ENCODE peak calls at places on chromosome 3, in five cellular contexts. I is HEK293T, Y is AG09319, R is ACHN, D is ELR. T is an unnamed sample.
A peak's percentile ranks its signal among the peaks of the same experiment; 100 is the strongest.

GRCh38 chr3:23676093-23676492 is 129.7 kb upstream of the UBE2E1 start:
- DNase-seq in I (no peak), Y (no peak), R (no peak), D (peak; percentile 77), T (no peak)

GRCh38 chr3:12990781-12991480 is 82.3 kb downstream of the IQSEC1 start:
- DNase-seq in I (no peak), Y (peak; percentile 15), R (peak; percentile 52), D (peak; percentile 89), T (no peak)

GRCh38 chr3:144121661-144122060 is 150.0 kb downstream of the DIPK2A start:
- DNase-seq in I (no peak), Y (no peak), R (no peak), D (no peak), T (no peak)

GRCh38 chr3:125203731-125204130 is 8.8 kb downstream of the SLC12A8 start:
- DNase-seq in I (no peak), Y (no peak), R (no peak), D (no peak), T (no peak)

GRCh38 chr3:161969867-161970266 is 473.3 kb downstream of the OTOL1 start:
- DNase-seq in I (no peak), Y (peak; percentile 5), R (no peak), D (no peak), T (no peak)

GRCh38 chr3:115330406-115330805 is 183.3 kb upstream of the ZBTB20 start:
- DNase-seq in I (no peak), Y (no peak), R (no peak), D (peak; percentile 66), T (no peak)

GRCh38 chr3:148090156-148090555 is 607.5 kb upstream of the AGTR1 start:
- DNase-seq in I (no peak), Y (no peak), R (no peak), D (no peak), T (no peak)

GRCh38 chr3:71453822-71454512 is 129.6 kb downstream of the FOXP1 start:
- DNase-seq in I (no peak), Y (no peak), R (no peak), D (no peak), T (no peak)

GRCh38 chr3:153357436-153357835 is 195.4 kb downstream of the RAP2B start:
- DNase-seq in I (no peak), Y (no peak), R (no peak), D (no peak), T (no peak)

GRCh38 chr3:70712449-70713082 is 400.1 kb upstream of the MDFIC2 start:
- DNase-seq in I (no peak), Y (no peak), R (no peak), D (no peak), T (no peak)

GRCh38 chr3:55720614-55721013 is 233.5 kb upstream of the WNT5A start:
- DNase-seq in I (no peak), Y (peak; percentile 34), R (no peak), D (peak; percentile 64), T (no peak)

GRCh38 chr3:124174463-124174862 is 182.5 kb upstream of the ROPN1 start:
- DNase-seq in I (peak; percentile 24), Y (no peak), R (no peak), D (no peak), T (no peak)

GRCh38 chr3:108554233-108554632 is 35.0 kb downstream of the CIP2A start:
- DNase-seq in I (no peak), Y (no peak), R (peak; percentile 25), D (no peak), T (no peak)

GRCh38 chr3:23508464-23508863 is 297.3 kb upstream of the UBE2E1 start:
- DNase-seq in I (no peak), Y (no peak), R (no peak), D (no peak), T (no peak)

GRCh38 chr3:10319804-10320203 is 1.1 kb downstream of the SEC13 start:
- DNase-seq in I (no peak), Y (no peak), R (no peak), D (no peak), T (no peak)

GRCh38 chr3:86958534-86958933 is 32.4 kb downstream of the VGLL3 start:
- DNase-seq in I (no peak), Y (peak; percentile 87), R (peak; percentile 5), D (peak; percentile 91), T (no peak)

GRCh38 chr3:73718326-73719110 is 93.8 kb upstream of the PDZRN3 start:
- DNase-seq in I (no peak), Y (no peak), R (no peak), D (no peak), T (no peak)

GRCh38 chr3:10950476-10951294 is 41.9 kb upstream of the SLC6A1 start:
- DNase-seq in I (peak; percentile 57), Y (peak; percentile 7), R (peak; percentile 33), D (peak; percentile 56), T (peak; percentile 62)

GRCh38 chr3:42292009-42292408 is 26.0 kb upstream of the CCK start:
- DNase-seq in I (no peak), Y (no peak), R (no peak), D (no peak), T (no peak)

GRCh38 chr3:42762046-42762724 is 10.9 kb downstream of the CCDC13 start:
- DNase-seq in I (no peak), Y (no peak), R (no peak), D (no peak), T (no peak)

GRCh38 chr3:128853826-128854225 is 25.6 kb upstream of the ACAD9 start:
- DNase-seq in I (no peak), Y (no peak), R (no peak), D (no peak), T (no peak)

GRCh38 chr3:112682361-112682760 is 41.4 kb upstream of the CCDC80 start:
- DNase-seq in I (no peak), Y (no peak), R (no peak), D (peak; percentile 57), T (no peak)

GRCh38 chr3:21892104-21892503 is 141.1 kb upstream of the ZNF385D start:
- DNase-seq in I (no peak), Y (no peak), R (no peak), D (no peak), T (no peak)

GRCh38 chr3:64561503-64561810 is 126.3 kb downstream of the ADAMTS9 start:
- DNase-seq in I (no peak), Y (no peak), R (no peak), D (no peak), T (no peak)

GRCh38 chr3:12658593-12659058 is 5.3 kb downstream of the RAF1 start:
- DNase-seq in I (no peak), Y (peak; percentile 82), R (no peak), D (peak; percentile 82), T (no peak)

T was measured in HuH-7.5.